ENCODE peak calls at places on chromosome 1, in ten cellular contexts. One of them, this sample, is unnamed.

GRCh38 chr1:145985502-145986439 is 10.6 kb downstream of the TXNIP start:
- DNase-seq in tibial nerve: peak; percentile 69
- DNase-seq in stomach: peak; percentile 52
- DNase-seq in thyroid gland: peak; percentile 41
- DNase-seq in breast epithelium: no peak
- DNase-seq in Peyer's patch: peak; percentile 62
- DNase-seq in IMR-90: peak; percentile 73
- DNase-seq in NB4: peak; percentile 80
- DNase-seq in A549: no peak
- DNase-seq in prostate gland: no peak
- DNase-seq in this sample: no peak

GRCh38 chr1:19250629-19251304 is 557 bp downstream of the EMC1 start:
- DNase-seq in Peyer's patch: no peak
- DNase-seq in breast epithelium: no peak
- DNase-seq in prostate gland: no peak
- DNase-seq in tibial nerve: no peak
- DNase-seq in thyroid gland: no peak
- DNase-seq in stomach: no peak
- DNase-seq in NB4: peak; percentile 25
- DNase-seq in A549: peak; percentile 29
- DNase-seq in IMR-90: no peak
- DNase-seq in this sample: no peak

GRCh38 chr1:214102907-214103306 is 115.1 kb downstream of the PROX1 start:
- DNase-seq in IMR-90: peak; percentile 90
- DNase-seq in thyroid gland: no peak
- DNase-seq in breast epithelium: no peak
- DNase-seq in Peyer's patch: no peak
- DNase-seq in stomach: no peak
- DNase-seq in tibial nerve: no peak
- DNase-seq in prostate gland: no peak
- DNase-seq in A549: peak; percentile 14
- DNase-seq in NB4: no peak
- DNase-seq in this sample: no peak

GRCh38 chr1:52233463-52233862 is 91.6 kb downstream of the ZFYVE9 start:
- DNase-seq in tibial nerve: no peak
- DNase-seq in stomach: no peak
- DNase-seq in thyroid gland: no peak
- DNase-seq in IMR-90: no peak
- DNase-seq in Peyer's patch: no peak
- DNase-seq in prostate gland: no peak
- DNase-seq in NB4: no peak
- DNase-seq in breast epithelium: no peak
- DNase-seq in A549: no peak
- DNase-seq in this sample: no peak

GRCh38 chr1:94481473-94481933 is 60.1 kb downstream of the F3 start:
- DNase-seq in Peyer's patch: peak; percentile 61
- DNase-seq in A549: peak; percentile 37
- DNase-seq in tibial nerve: peak; percentile 31
- DNase-seq in stomach: peak; percentile 64
- DNase-seq in breast epithelium: peak; percentile 31
- DNase-seq in thyroid gland: peak; percentile 71
- DNase-seq in prostate gland: peak; percentile 46
- DNase-seq in IMR-90: peak; percentile 74
- DNase-seq in NB4: peak; percentile 73
- DNase-seq in this sample: peak; percentile 57

GRCh38 chr1:77489910-77490309 is 192.5 kb downstream of the ZZZ3 start:
- DNase-seq in tibial nerve: no peak
- DNase-seq in breast epithelium: no peak
- DNase-seq in IMR-90: peak; percentile 24
- DNase-seq in thyroid gland: no peak
- DNase-seq in Peyer's patch: no peak
- DNase-seq in stomach: no peak
- DNase-seq in A549: no peak
- DNase-seq in NB4: no peak
- DNase-seq in prostate gland: no peak
- DNase-seq in this sample: no peak

GRCh38 chr1:191575180-191575579 is 583.1 kb upstream of the RGS18 start:
- DNase-seq in prostate gland: no peak
- DNase-seq in breast epithelium: no peak
- DNase-seq in stomach: no peak
- DNase-seq in thyroid gland: no peak
- DNase-seq in tibial nerve: no peak
- DNase-seq in NB4: no peak
- DNase-seq in IMR-90: peak; percentile 21
- DNase-seq in Peyer's patch: no peak
- DNase-seq in A549: no peak
- DNase-seq in this sample: no peak

GRCh38 chr1:51484591-51484990 is 34.5 kb downstream of the EPS15 start:
- DNase-seq in thyroid gland: no peak
- DNase-seq in tibial nerve: no peak
- DNase-seq in IMR-90: peak; percentile 1
- DNase-seq in stomach: no peak
- DNase-seq in breast epithelium: no peak
- DNase-seq in prostate gland: no peak
- DNase-seq in A549: no peak
- DNase-seq in Peyer's patch: no peak
- DNase-seq in NB4: no peak
- DNase-seq in this sample: no peak

GRCh38 chr1:151008244-151009205 is at the start of gene PRUNE1:
- DNase-seq in prostate gland: peak; percentile 93
- DNase-seq in tibial nerve: peak; percentile 88
- DNase-seq in Peyer's patch: peak; percentile 98
- DNase-seq in thyroid gland: peak; percentile 96
- DNase-seq in IMR-90: peak; percentile 94
- DNase-seq in NB4: peak; percentile 93
- DNase-seq in breast epithelium: peak; percentile 93
- DNase-seq in stomach: peak; percentile 97
- DNase-seq in A549: peak; percentile 100
- DNase-seq in this sample: peak; percentile 96
- TF ChIP-seq POLR2A in prostate gland: peak; percentile 76
- TF ChIP-seq POLR2A in tibial nerve: peak; percentile 84
- TF ChIP-seq POLR2A in Peyer's patch: peak; percentile 54
- TF ChIP-seq POLR2A in thyroid gland: peak; percentile 95
- TF ChIP-seq POLR2A in IMR-90: peak; percentile 37
- TF ChIP-seq POLR2A in NB4: peak; percentile 43
- TF ChIP-seq POLR2A in breast epithelium: peak; percentile 66
- TF ChIP-seq POLR2A in stomach: no peak
- TF ChIP-seq POLR2A in A549: peak; percentile 19
- TF ChIP-seq POLR2A in this sample: peak; percentile 27

DNA sequence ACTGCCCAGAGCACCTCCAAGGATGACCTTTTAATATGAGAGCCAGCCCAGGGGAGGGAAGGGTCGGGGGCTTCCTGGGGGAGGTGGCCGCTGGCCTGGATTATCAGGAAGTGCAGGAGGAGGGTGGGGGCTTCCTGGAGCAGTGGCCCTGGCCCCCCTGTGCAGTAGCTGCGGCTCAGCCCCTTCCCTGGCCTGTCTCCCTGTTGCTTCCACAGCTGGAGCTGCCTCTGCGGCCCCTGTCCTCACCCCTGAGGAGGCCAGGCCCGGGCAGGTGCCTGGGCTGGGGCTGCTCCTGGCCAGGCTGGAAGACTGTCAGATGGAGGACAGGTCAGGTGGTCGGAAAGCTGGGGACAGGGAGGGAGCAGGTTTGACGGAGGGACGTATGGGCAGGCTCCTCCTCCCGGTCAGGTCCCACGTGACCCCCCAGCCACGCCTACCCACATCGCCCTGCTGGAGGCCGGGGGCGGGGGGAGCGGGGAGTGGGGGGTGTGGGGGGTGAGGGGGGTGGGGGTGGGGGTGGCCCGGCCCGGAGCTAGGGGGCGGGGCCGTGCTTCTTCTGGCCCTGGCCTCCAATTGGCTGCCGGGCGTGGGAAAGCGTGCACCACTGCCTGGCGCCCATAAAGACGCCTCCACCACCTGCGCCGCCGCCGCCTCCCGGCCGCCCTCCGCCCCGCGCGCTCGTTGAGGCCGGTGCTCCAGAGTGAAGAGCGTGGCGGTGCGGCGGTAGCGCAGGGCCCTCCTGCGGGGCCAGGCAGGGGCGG is 10.2 kb upstream of the TNFRSF14 start:
- DNase-seq in NB4: peak; percentile 86
- DNase-seq in prostate gland: peak; percentile 89
- DNase-seq in stomach: peak; percentile 94
- DNase-seq in Peyer's patch: peak; percentile 96
- DNase-seq in A549: peak; percentile 88
- DNase-seq in tibial nerve: peak; percentile 78
- DNase-seq in IMR-90: peak; percentile 66
- DNase-seq in thyroid gland: peak; percentile 92
- DNase-seq in breast epithelium: peak; percentile 87
- DNase-seq in this sample: peak; percentile 90
- TF ChIP-seq POLR2A in NB4: peak; percentile 55
- TF ChIP-seq POLR2A in prostate gland: peak; percentile 35
- TF ChIP-seq POLR2A in stomach: no peak
- TF ChIP-seq POLR2A in Peyer's patch: peak; percentile 72
- TF ChIP-seq POLR2A in A549: peak; percentile 88
- TF ChIP-seq POLR2A in tibial nerve: no peak
- TF ChIP-seq POLR2A in IMR-90: no peak
- TF ChIP-seq POLR2A in thyroid gland: peak; percentile 52
- TF ChIP-seq POLR2A in breast epithelium: no peak
- TF ChIP-seq POLR2A in this sample: no peak

GRCh38 chr1:39902121-39902807 is 547 bp upstream of the MYCL start:
- DNase-seq in NB4: peak; percentile 53
- DNase-seq in stomach: peak; percentile 92
- DNase-seq in breast epithelium: peak; percentile 79
- DNase-seq in prostate gland: peak; percentile 84
- DNase-seq in Peyer's patch: peak; percentile 92
- DNase-seq in IMR-90: peak; percentile 26
- DNase-seq in thyroid gland: peak; percentile 88
- DNase-seq in A549: peak; percentile 48
- DNase-seq in tibial nerve: peak; percentile 35
- DNase-seq in this sample: peak; percentile 78

GRCh38 chr1:39901486-39902120 is at the start of gene MYCL:
- DNase-seq in prostate gland: peak; percentile 94
- DNase-seq in IMR-90: peak; percentile 60
- DNase-seq in thyroid gland: peak; percentile 92
- DNase-seq in stomach: peak; percentile 94
- DNase-seq in Peyer's patch: peak; percentile 94
- DNase-seq in breast epithelium: peak; percentile 88
- DNase-seq in A549: peak; percentile 72
- DNase-seq in NB4: peak; percentile 76
- DNase-seq in tibial nerve: no peak
- DNase-seq in this sample: peak; percentile 89

GRCh38 chr1:39898648-39899603 is 2.8 kb downstream of the MYCL start:
- DNase-seq in IMR-90: peak; percentile 64
- DNase-seq in breast epithelium: no peak
- DNase-seq in Peyer's patch: peak; percentile 70
- DNase-seq in stomach: peak; percentile 80
- DNase-seq in NB4: peak; percentile 55
- DNase-seq in A549: peak; percentile 84
- DNase-seq in thyroid gland: peak; percentile 61
- DNase-seq in prostate gland: peak; percentile 20
- DNase-seq in tibial nerve: no peak
- DNase-seq in this sample: peak; percentile 77

GRCh38 chr1:39899611-39900538 is 1.8 kb downstream of the MYCL start:
- DNase-seq in prostate gland: no peak
- DNase-seq in tibial nerve: no peak
- DNase-seq in breast epithelium: no peak
- DNase-seq in IMR-90: no peak
- DNase-seq in NB4: no peak
- DNase-seq in thyroid gland: no peak
- DNase-seq in A549: no peak
- DNase-seq in Peyer's patch: peak; percentile 27
- DNase-seq in stomach: no peak
- DNase-seq in this sample: no peak

DNA sequence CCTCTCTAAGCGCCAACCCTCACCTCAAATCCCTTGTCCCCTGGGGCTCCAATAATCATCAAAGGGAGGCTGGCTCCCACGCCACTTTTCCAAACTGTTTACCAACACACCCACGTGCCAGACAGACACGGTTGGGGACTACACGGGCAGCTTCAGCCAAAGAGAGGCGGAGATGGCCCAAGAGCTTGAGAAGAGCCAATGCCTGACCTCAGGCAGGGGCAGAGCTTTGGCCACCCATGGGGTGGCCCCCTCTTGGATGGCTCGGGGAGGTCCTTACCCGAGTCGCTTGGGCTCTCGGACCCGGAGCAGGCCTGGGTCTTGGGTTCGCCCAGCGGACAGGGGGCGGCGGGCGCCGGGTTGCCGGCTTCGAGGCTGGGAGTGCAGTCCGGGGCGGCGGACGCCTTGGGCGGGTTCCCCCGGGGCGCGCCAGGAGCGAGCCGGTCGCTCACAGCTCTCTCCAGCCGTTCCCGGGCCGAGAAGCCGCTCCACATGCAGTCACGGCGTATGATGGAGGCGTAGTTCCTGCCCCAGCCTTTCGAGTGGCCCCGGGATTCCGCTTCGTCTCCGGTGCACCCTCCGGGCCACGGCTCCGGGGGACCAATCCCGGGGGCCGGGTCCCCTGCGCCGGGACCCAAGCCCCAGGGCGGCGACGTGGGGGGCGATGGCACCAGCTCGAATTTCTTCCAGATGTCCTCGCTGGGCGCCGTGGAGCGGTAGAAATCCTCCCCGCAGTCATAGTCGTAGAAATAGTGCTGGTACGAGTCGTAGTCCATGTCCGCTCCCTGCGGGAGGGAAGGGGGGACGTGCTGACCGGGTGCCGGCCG is 843 bp downstream of the MYCL start:
- DNase-seq in tibial nerve: no peak
- DNase-seq in Peyer's patch: peak; percentile 58
- DNase-seq in A549: no peak
- DNase-seq in thyroid gland: peak; percentile 42
- DNase-seq in NB4: no peak
- DNase-seq in prostate gland: peak; percentile 32
- DNase-seq in stomach: peak; percentile 43
- DNase-seq in IMR-90: peak; percentile 19
- DNase-seq in breast epithelium: no peak
- DNase-seq in this sample: no peak
- TF ChIP-seq POLR2A in tibial nerve: no peak
- TF ChIP-seq POLR2A in Peyer's patch: no peak
- TF ChIP-seq POLR2A in A549: no peak
- TF ChIP-seq POLR2A in thyroid gland: peak; percentile 17
- TF ChIP-seq POLR2A in NB4: no peak
- TF ChIP-seq POLR2A in prostate gland: no peak
- TF ChIP-seq POLR2A in stomach: no peak
- TF ChIP-seq POLR2A in IMR-90: no peak
- TF ChIP-seq POLR2A in breast epithelium: no peak
- TF ChIP-seq POLR2A in this sample: no peak

GRCh38 chr1:151458936-151459330 is 361 bp downstream of the POGZ start:
- DNase-seq in A549: peak; percentile 76
- DNase-seq in stomach: peak; percentile 63
- DNase-seq in IMR-90: peak; percentile 63
- DNase-seq in tibial nerve: peak; percentile 43
- DNase-seq in thyroid gland: peak; percentile 70
- DNase-seq in breast epithelium: peak; percentile 34
- DNase-seq in NB4: peak; percentile 79
- DNase-seq in Peyer's patch: peak; percentile 80
- DNase-seq in prostate gland: peak; percentile 40
- DNase-seq in this sample: peak; percentile 74

GRCh38 chr1:151461694-151462093 is 2.4 kb upstream of the POGZ start:
- DNase-seq in thyroid gland: no peak
- DNase-seq in prostate gland: no peak
- DNase-seq in stomach: no peak
- DNase-seq in breast epithelium: no peak
- DNase-seq in IMR-90: no peak
- DNase-seq in Peyer's patch: no peak
- DNase-seq in A549: no peak
- DNase-seq in tibial nerve: no peak
- DNase-seq in NB4: peak; percentile 12
- DNase-seq in this sample: no peak

GRCh38 chr1:151457911-151458882 is 1.1 kb downstream of the POGZ start:
- DNase-seq in Peyer's patch: peak; percentile 74
- DNase-seq in NB4: peak; percentile 81
- DNase-seq in A549: peak; percentile 76
- DNase-seq in thyroid gland: peak; percentile 62
- DNase-seq in prostate gland: peak; percentile 47
- DNase-seq in tibial nerve: peak; percentile 53
- DNase-seq in IMR-90: peak; percentile 87
- DNase-seq in breast epithelium: peak; percentile 55
- DNase-seq in stomach: peak; percentile 59
- DNase-seq in this sample: peak; percentile 69

GRCh38 chr1:151455966-151456365 is 3.3 kb downstream of the POGZ start:
- DNase-seq in stomach: no peak
- DNase-seq in tibial nerve: no peak
- DNase-seq in NB4: no peak
- DNase-seq in IMR-90: no peak
- DNase-seq in prostate gland: no peak
- DNase-seq in breast epithelium: no peak
- DNase-seq in Peyer's patch: no peak
- DNase-seq in A549: no peak
- DNase-seq in thyroid gland: no peak
- DNase-seq in this sample: no peak

DNA sequence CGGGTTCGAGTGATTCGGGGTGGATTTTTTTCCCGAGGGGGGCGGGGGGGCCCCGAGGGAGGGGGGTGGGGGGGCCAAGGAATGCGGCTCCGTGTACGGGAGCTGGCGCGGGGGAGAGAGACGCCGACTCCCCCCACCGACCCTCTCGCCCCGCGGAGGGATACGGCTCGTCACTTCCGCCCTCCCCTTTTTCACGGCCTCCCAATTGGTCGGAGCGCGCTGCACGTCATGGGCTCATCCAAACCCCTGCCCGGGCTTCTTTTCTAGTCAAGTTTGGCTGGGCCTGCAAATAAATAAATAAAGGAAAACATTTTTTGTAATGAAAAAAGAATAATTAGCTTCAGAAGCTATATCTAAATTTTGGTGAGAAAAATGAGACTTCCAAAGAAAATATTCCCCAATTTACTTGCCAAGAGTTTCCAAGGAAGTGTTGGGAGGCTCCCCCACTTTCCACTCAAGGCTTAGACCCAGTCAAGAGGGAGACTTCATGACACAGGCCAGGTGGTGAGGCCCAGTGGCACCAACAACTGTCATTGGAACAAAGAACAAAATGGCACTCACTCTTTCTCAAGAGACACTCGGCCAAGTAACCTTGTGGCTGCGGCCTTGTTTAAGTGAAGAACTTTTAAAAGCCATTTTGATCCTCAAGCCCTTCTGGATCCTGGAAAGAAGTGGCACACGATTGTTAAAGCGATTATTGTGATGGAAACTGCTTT is at the start of gene POGZ:
- DNase-seq in Peyer's patch: peak; percentile 98
- DNase-seq in prostate gland: peak; percentile 92
- DNase-seq in thyroid gland: peak; percentile 96
- DNase-seq in tibial nerve: peak; percentile 95
- DNase-seq in NB4: peak; percentile 96
- DNase-seq in stomach: peak; percentile 96
- DNase-seq in A549: peak; percentile 95
- DNase-seq in breast epithelium: peak; percentile 95
- DNase-seq in IMR-90: peak; percentile 98
- DNase-seq in this sample: peak; percentile 97
- TF ChIP-seq POLR2A in Peyer's patch: no peak
- TF ChIP-seq POLR2A in prostate gland: no peak
- TF ChIP-seq POLR2A in thyroid gland: peak; percentile 72
- TF ChIP-seq POLR2A in tibial nerve: peak; percentile 37
- TF ChIP-seq POLR2A in NB4: peak; percentile 48
- TF ChIP-seq POLR2A in stomach: no peak
- TF ChIP-seq POLR2A in A549: peak; percentile 30
- TF ChIP-seq POLR2A in breast epithelium: no peak
- TF ChIP-seq POLR2A in IMR-90: peak; percentile 64
- TF ChIP-seq POLR2A in this sample: no peak